ENCODE peak calls at places on chromosomes 3 and 15, in four cellular contexts. Z is activated CD4-positive, alpha-beta T cell treated with anti-CD3 and anti-CD28 coated beads, Interleukin-2, amount 10 ng/mL, durations not matched to agents 7 days and 5 days; W is progenitor cell of endocrine pancreas; D is activated CD8-positive, alpha-beta memory T cell treated with anti-CD3 and anti-CD28 coated beads, Interleukin-2, amount 50 U/mL, for 4 hours. G is an unnamed sample.
A peak's percentile ranks its signal among the peaks of the same experiment; 100 is the strongest.

GRCh38 chr3:473284-473800 is 276.8 kb downstream of the CHL1 start:
- DNase-seq in W (no peak), D (no peak), Z (no peak), G (no peak)

GRCh38 chr3:118151164-118151563 is 883.5 kb downstream of the IGSF11 start:
- DNase-seq in D (no peak), Z (no peak), W (no peak), G (no peak)

GRCh38 chr3:20027136-20027535 is 13.1 kb upstream of the KAT2B start:
- DNase-seq in W (no peak), Z (no peak), D (no peak), G (peak; percentile 9)

GRCh38 chr15:90286678-90287077 is 21.2 kb downstream of the NGRN start:
- DNase-seq in D (peak; percentile 40), W (no peak), Z (peak; percentile 58), G (peak; percentile 62)

GRCh38 chr15:85689729-85690128 is 105.0 kb downstream of the KLHL25 start:
- DNase-seq in W (no peak), D (peak; percentile 65), Z (peak; percentile 78), G (peak; percentile 85)

GRCh38 chr3:25870452-25870851 is 80.6 kb downstream of the OXSM start:
- DNase-seq in D (no peak), W (no peak), Z (no peak), G (no peak)

GRCh38 chr15:69314174-69314573 is 15.5 kb downstream of the PAQR5 start:
- DNase-seq in W (no peak), Z (no peak), D (no peak), G (no peak)

GRCh38 chr3:50617096-50617791 is at the start of gene MAPKAPK3:
- DNase-seq in D (peak; percentile 54), W (no peak), Z (peak; percentile 31), G (peak; percentile 27)

GRCh38 chr15:38688761-38689160 is 124.1 kb upstream of the RASGRP1 start:
- DNase-seq in W (no peak), Z (peak; percentile 78), D (peak; percentile 47), G (no peak)

GRCh38 chr15:95259513-95259912 is 1028.2 kb downstream of the MCTP2 start:
- DNase-seq in W (peak; percentile 36), D (peak; percentile 32), Z (peak; percentile 69), G (peak; percentile 92)

GRCh38 chr3:183275418-183275817 is 22.4 kb downstream of the B3GNT5 start:
- DNase-seq in W (no peak), Z (no peak), D (no peak), G (peak; percentile 82)

GRCh38 chr15:39404767-39405173 is 176.1 kb upstream of the THBS1 start:
- DNase-seq in W (no peak), D (no peak), Z (no peak), G (no peak)

GRCh38 chr15:32818758-32819405 is 101.1 kb downstream of the GREM1 start:
- DNase-seq in Z (no peak), W (no peak), D (no peak), G (no peak)

GRCh38 chr3:43239755-43240154 is 46.6 kb upstream of the SNRK start:
- DNase-seq in Z (no peak), W (no peak), D (no peak), G (no peak)

GRCh38 chr15:42687740-42688139 is 49.2 kb downstream of the CDAN1 start:
- DNase-seq in Z (no peak), D (no peak), W (no peak), G (no peak)

GRCh38 chr15:69298697-69299441 is at the start of gene PAQR5:
- DNase-seq in Z (no peak), W (peak; percentile 43), D (no peak), G (no peak)

GRCh38 chr3:62601238-62601856 is 228.0 kb upstream of the FEZF2 start:
- DNase-seq in W (no peak), Z (no peak), D (no peak), G (peak; percentile 88)

GRCh38 chr15:58453931-58454793 is 22.4 kb downstream of the LIPC start:
- DNase-seq in W (no peak), Z (no peak), D (peak; percentile 28), G (no peak)

GRCh38 chr3:58899159-58899952 is 150.5 kb downstream of the CFAP20DC start:
- DNase-seq in Z (peak; percentile 40), W (no peak), D (peak; percentile 14), G (peak; percentile 80)

GRCh38 chr3:148400754-148401153 is 296.9 kb upstream of the AGTR1 start:
- DNase-seq in W (no peak), Z (no peak), D (no peak), G (no peak)

GRCh38 chr15:86139828-86140227 is 60.2 kb downstream of the AGBL1 start:
- DNase-seq in Z (peak; percentile 12), D (no peak), W (peak; percentile 10), G (no peak)

GRCh38 chr15:51096976-51097375 is 2.3 kb upstream of the TNFAIP8L3 start:
- DNase-seq in Z (no peak), W (no peak), D (no peak), G (peak; percentile 84)

GRCh38 chr3:156176629-156177210 is 56.3 kb downstream of the KCNAB1 start:
- DNase-seq in D (no peak), Z (no peak), W (no peak), G (no peak)

GRCh38 chr3:129320261-129320660 is 41.6 kb downstream of the HMCES start:
- DNase-seq in W (no peak), D (no peak), Z (no peak), G (no peak)

GRCh38 chr15:68489426-68489825 is 57.5 kb upstream of the ITGA11 start:
- DNase-seq in W (no peak), Z (no peak), D (no peak), G (no peak)

GRCh38 chr3:117524890-117525289 is 815.3 kb downstream of the TUSC7 start:
- DNase-seq in W (no peak), D (no peak), Z (no peak), G (no peak)

GRCh38 chr3:172239218-172239738 is 199.9 kb downstream of the FNDC3B start:
- DNase-seq in D (no peak), Z (no peak), W (no peak), G (no peak)

G was measured in endothelial cell of umbilical vein.